ENCODE peak calls at places on chromosomes 16 and 17, in nine cellular contexts. J, I, M, Y, R, V, W, L and H are unnamed samples. For H3K9me3, the result is how much of the 10 kb centered on the place peaks cover.

GRCh38 chr17:39132192-39132600 is 19.2 kb downstream of the PLXDC1 start:
- DNase-seq in J (no peak), I (no peak), M (peak), Y (no peak), R (no peak), V (peak), W (peak), L (peak), H (no peak)

GRCh38 chr16:75206749-75207451 is at the start of gene CTRB2:
- DNase-seq in J (no peak), I (no peak), M (no peak), Y (no peak), R (no peak), V (no peak), W (no peak), L (no peak), H (no peak)

GRCh38 chr16:60485877-60486489 is 1550.3 kb downstream of the CDH8 start:
- DNase-seq in J (no peak), I (no peak), M (no peak), Y (no peak), R (no peak), V (no peak), W (no peak), L (no peak), H (no peak)

GRCh38 chr17:48024149-48025039 is 13.2 kb downstream of the COPZ2 start:
- DNase-seq in J (peak), I (peak), M (peak), Y (no peak), R (peak), V (peak), W (peak), L (peak), H (peak)

GRCh38 chr17:50222922-50223321 is 21.5 kb upstream of the COL1A1 start:
- DNase-seq in J (no peak), I (no peak), M (no peak), Y (no peak), R (peak), V (no peak), W (no peak), L (no peak), H (no peak)

GRCh38 chr17:63382826-63383225 is 63.3 kb downstream of the CYB561 start:
- DNase-seq in J (no peak), I (no peak), M (no peak), Y (no peak), R (no peak), V (no peak), W (no peak), L (no peak), H (no peak)

GRCh38 chr16:20744922-20745440 is 3.4 kb upstream of the THUMPD1 start:
- DNase-seq in J (no peak), I (no peak), M (no peak), Y (no peak), R (no peak), V (no peak), W (no peak), L (no peak), H (no peak)

GRCh38 chr17:31327534-31328526 is 6.4 kb upstream of the EVI2A start:
- DNase-seq in J (no peak), I (no peak), M (no peak), Y (no peak), R (no peak), V (no peak), W (peak), L (peak), H (no peak)

GRCh38 chr16:55760665-55761035 is 72.2 kb downstream of the CES1 start:
- DNase-seq in J (no peak), I (no peak), M (no peak), Y (no peak), R (peak), V (no peak), W (no peak), L (no peak), H (no peak)

GRCh38 chr16:60674241-60674640 is 1362.0 kb downstream of the CDH8 start:
- DNase-seq in J (no peak), I (no peak), M (no peak), Y (no peak), R (no peak), V (no peak), W (no peak), L (peak), H (no peak)

GRCh38 chr16:85019659-85020245 is 7.8 kb upstream of the KIAA0513 start:
- DNase-seq in J (no peak), I (no peak), M (no peak), Y (peak), R (no peak), V (no peak), W (no peak), L (peak), H (peak)

GRCh38 chr16:21239646-21240045 is 6.1 kb downstream of the ANKS4B start:
- DNase-seq in J (no peak), I (no peak), M (no peak), Y (no peak), R (no peak), V (no peak), W (no peak), L (no peak), H (no peak)

GRCh38 chr16:30377812-30378235 is 3.2 kb downstream of the MYL11 start:
- DNase-seq in J (peak), I (peak), M (peak), Y (peak), R (peak), V (peak), W (peak), L (peak), H (peak)

GRCh38 chr17:68389041-68389440 is 68.3 kb downstream of the WIPI1 start:
- DNase-seq in J (no peak), I (no peak), M (peak), Y (no peak), R (no peak), V (no peak), W (no peak), L (no peak), H (no peak)

GRCh38 chr16:61797960-61798359 is 238.3 kb downstream of the CDH8 start:
- DNase-seq in J (no peak), I (no peak), M (no peak), Y (no peak), R (no peak), V (no peak), W (no peak), L (no peak), H (no peak)

GRCh38 chr17:21210411-21211076 is 3.4 kb downstream of the TMEM11 start:
- DNase-seq in J (no peak), I (no peak), M (no peak), Y (peak), R (no peak), V (no peak), W (no peak), L (no peak), H (peak)

GRCh38 chr16:85315871-85316270 is 203.6 kb upstream of the CIBAR2 start:
- DNase-seq in J (no peak), I (no peak), M (no peak), Y (no peak), R (no peak), V (no peak), W (no peak), L (no peak), H (no peak)

GRCh38 chr17:21033350-21033749 is 9.5 kb downstream of the USP22 start:
- DNase-seq in J (no peak), I (no peak), M (no peak), Y (no peak), R (no peak), V (no peak), W (no peak), L (no peak), H (no peak)

GRCh38 chr16:24409045-24409444 is 130.3 kb upstream of the RBBP6 start:
- DNase-seq in J (no peak), I (no peak), M (peak), Y (no peak), R (no peak), V (no peak), W (peak), L (no peak), H (no peak)

GRCh38 chr17:11986939-11987329 is 10.3 kb downstream of the ZNF18 start:
- DNase-seq in J (no peak), I (no peak), M (no peak), Y (peak), R (no peak), V (no peak), W (peak), L (peak), H (no peak)

DNA sequence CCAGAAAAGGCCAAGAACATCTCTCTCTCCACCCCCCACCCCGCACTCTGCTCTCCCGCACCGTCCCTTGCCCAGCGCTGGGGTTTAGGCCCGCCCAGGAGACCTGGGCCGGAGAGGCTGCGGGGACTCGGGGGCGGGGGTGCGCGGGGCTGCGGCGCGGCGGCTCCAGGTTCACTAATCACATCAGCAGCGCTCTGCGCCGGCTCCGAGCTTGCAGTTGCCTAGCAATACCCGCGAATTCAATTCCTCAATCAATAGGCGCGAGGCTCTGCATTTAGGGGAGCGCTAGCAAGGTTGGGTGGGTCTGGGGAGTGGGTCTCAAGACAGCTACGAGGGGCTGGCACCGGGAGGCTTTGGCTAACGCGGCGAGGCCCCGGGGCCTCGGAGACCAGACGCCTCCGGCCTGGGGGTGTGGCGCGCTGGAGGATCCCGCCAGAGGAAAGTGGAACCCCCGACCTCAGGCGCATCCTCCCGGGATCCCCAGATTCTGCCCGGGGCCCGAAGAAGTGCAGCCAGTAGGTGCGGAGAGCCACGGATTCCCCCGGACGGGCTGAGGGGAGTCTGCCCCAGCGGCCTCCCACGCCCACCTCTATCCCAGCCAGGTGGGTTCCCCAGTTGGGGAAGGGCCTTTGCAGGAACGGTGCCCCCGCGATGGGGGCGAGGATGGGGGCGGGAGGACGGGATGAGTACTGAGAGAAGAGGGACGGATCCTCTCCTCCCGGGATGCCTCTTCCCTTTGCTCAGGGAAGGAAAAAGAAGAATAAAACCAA is 5.3 kb downstream of the CBX8 start:
- DNase-seq in J (no peak), I (no peak), M (peak), Y (no peak), R (no peak), V (no peak), W (no peak), L (no peak), H (no peak)
- H3K4me3 ChIP-seq in J (peak), I (no peak), M (no peak), Y (no peak), R (no peak), V (no peak), W (no peak), L (no peak), H (no peak)

GRCh38 chr16:31767267-31767666 is 106.3 kb upstream of the ZNF267 start:
- DNase-seq in J (no peak), I (no peak), M (no peak), Y (no peak), R (no peak), V (no peak), W (no peak), L (no peak), H (no peak)
- H3K9me3 ChIP-seq in J (half or more), I (half or more), M (half or more), Y (under half), R (half or more), V (under half), W (half or more), L (under half), H (under half)

GRCh38 chr17:7549401-7550055 is 670 bp downstream of the TNFSF12 start:
- DNase-seq in J (peak), I (no peak), M (no peak), Y (peak), R (no peak), V (no peak), W (peak), L (no peak), H (peak)
- H3K4me3 ChIP-seq in J (peak), I (peak), M (no peak), Y (peak), R (peak), V (peak), W (peak), L (no peak), H (peak)

GRCh38 chr17:81807839-81808238 is 3.9 kb downstream of the GCGR start:
- DNase-seq in J (no peak), I (no peak), M (no peak), Y (no peak), R (no peak), V (no peak), W (no peak), L (no peak), H (no peak)
- H3K9me3 ChIP-seq in J (under half), I (under half), M (under half), Y (under half), R (under half), V (under half), W (under half), L (under half), H (under half)

DNA sequence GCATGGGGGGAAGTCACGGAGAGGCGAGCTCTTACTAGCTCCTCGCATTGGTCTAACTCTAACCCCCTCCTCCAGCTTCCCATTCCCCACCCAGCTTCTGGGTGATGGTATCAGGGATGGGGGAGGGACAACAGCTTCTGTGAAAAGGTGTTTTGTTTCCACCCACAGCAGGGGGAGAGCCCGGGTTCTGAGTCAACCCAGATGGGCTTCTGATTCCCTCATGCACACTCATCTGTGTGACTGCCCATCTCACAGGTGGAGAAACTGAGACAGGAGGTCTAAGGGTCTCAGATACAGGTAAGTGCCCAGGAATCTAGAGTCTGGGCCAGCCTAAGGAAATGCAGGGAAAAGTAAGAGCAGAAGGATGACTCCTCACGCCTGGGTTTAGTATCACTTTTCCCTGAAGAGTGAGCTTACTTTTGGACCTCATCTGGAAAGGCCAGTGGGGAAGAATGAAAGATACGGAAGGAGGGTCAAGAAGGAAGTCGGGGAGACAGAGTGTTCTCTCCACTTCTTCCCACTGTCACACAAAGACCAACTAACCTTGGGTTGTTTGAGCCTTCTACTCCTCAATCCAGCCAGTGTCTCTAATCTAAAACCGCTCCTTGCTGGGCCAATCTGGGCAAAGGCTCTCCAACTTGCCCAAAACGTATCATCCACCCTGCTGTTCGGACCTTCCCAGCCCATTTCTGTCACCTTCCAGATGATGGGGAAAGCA is 3.1 kb upstream of the TLCD2 start:
- DNase-seq in J (no peak), I (no peak), M (no peak), Y (no peak), R (no peak), V (no peak), W (no peak), L (no peak), H (no peak)
- H3K4me3 ChIP-seq in J (no peak), I (peak), M (peak), Y (peak), R (peak), V (peak), W (peak), L (peak), H (peak)

GRCh38 chr16:10412935-10413601 is 27.2 kb downstream of the ATF7IP2 start:
- DNase-seq in J (no peak), I (no peak), M (no peak), Y (no peak), R (no peak), V (no peak), W (no peak), L (no peak), H (no peak)
- H3K9me3 ChIP-seq in J (under half), I (half or more), M (half or more), Y (under half), R (under half), V (under half), W (under half), L (under half), H (under half)

GRCh38 chr17:65030618-65031017 is 25.9 kb downstream of the GNA13 start:
- DNase-seq in J (no peak), I (no peak), M (no peak), Y (no peak), R (no peak), V (no peak), W (no peak), L (no peak), H (no peak)

GRCh38 chr17:65025288-65025687 is 31.3 kb downstream of the GNA13 start:
- DNase-seq in J (no peak), I (no peak), M (no peak), Y (no peak), R (no peak), V (no peak), W (no peak), L (no peak), H (no peak)

GRCh38 chr17:65027305-65027704 is 29.2 kb downstream of the GNA13 start:
- DNase-seq in J (no peak), I (no peak), M (peak), Y (no peak), R (no peak), V (no peak), W (peak), L (peak), H (no peak)

GRCh38 chr17:65028537-65028843 is 28.1 kb downstream of the GNA13 start:
- DNase-seq in J (no peak), I (no peak), M (no peak), Y (no peak), R (no peak), V (no peak), W (no peak), L (no peak), H (no peak)

GRCh38 chr17:65029605-65030308 is 26.8 kb downstream of the GNA13 start:
- DNase-seq in J (no peak), I (no peak), M (no peak), Y (no peak), R (no peak), V (no peak), W (no peak), L (no peak), H (no peak)
- H3K4me3 ChIP-seq in J (no peak), I (no peak), M (no peak), Y (no peak), R (no peak), V (no peak), W (no peak), L (no peak), H (no peak)